ENCODE peak calls at places on chromosomes 5 and 9, in five cellular contexts. K is naive thymus-derived CD8-positive, alpha-beta T cell; J is cerebellar cortex; G is left ventricle myocardium superior; H is right cardiac atrium. M is an unnamed sample.

GRCh38 chr9:81871695-81872094 is 56.5 kb upstream of the SPATA31D4 start:
- DNase-seq in G (no peak), H (no peak), J (no peak), K (no peak), M (no peak)

GRCh38 chr9:137521405-137521985 is 28.7 kb downstream of the PNPLA7 start:
- DNase-seq in G (no peak), H (no peak), J (no peak), K (no peak), M (no peak)

GRCh38 chr5:83817591-83817990 is 96.9 kb upstream of the HAPLN1 start:
- DNase-seq in G (no peak), J (no peak), K (no peak), H (no peak), M (no peak)

GRCh38 chr9:98784855-98785254 is 11.5 kb downstream of the ANKS6 start:
- DNase-seq in K (no peak), H (no peak), J (no peak), G (no peak), M (no peak)

GRCh38 chr5:100584069-100584468 is 48.9 kb downstream of the FAM174A start:
- DNase-seq in J (no peak), H (no peak), G (no peak), K (no peak), M (no peak)

GRCh38 chr9:127755558-127756060 is 20.5 kb upstream of the TOR2A start:
- DNase-seq in G (no peak), J (peak), H (no peak), K (no peak), M (no peak)

GRCh38 chr5:62896121-62896893 is 317.7 kb downstream of the LRRC70 start:
- DNase-seq in H (no peak), K (no peak), J (no peak), G (no peak), M (no peak)

GRCh38 chr5:176773408-176774035 is 36.8 kb upstream of the UNC5A start:
- DNase-seq in K (no peak), G (no peak), J (no peak), H (no peak), M (no peak)

GRCh38 chr5:443239-444151 is 519 bp downstream of the EXOC3 start:
- DNase-seq in H (peak), K (no peak), J (peak), G (peak), M (no peak)

GRCh38 chr9:107161338-107161737 is 121.7 kb upstream of the RAD23B start:
- DNase-seq in J (no peak), H (no peak), K (no peak), G (no peak), M (no peak)

GRCh38 chr5:107887181-107887580 is 216.4 kb upstream of the EFNA5 start:
- DNase-seq in K (no peak), H (no peak), G (no peak), J (no peak), M (no peak)

GRCh38 chr9:90124961-90125360 is 517.7 kb downstream of the DIRAS2 start:
- DNase-seq in K (no peak), G (no peak), J (no peak), H (no peak), M (no peak)

GRCh38 chr5:43649256-43649655 is 46.3 kb downstream of the NNT start:
- DNase-seq in G (no peak), J (no peak), K (no peak), H (no peak), M (no peak)

GRCh38 chr5:177003649-177004048 is 2.9 kb downstream of the UIMC1 start:
- DNase-seq in K (no peak), H (no peak), G (no peak), J (no peak), M (no peak)

GRCh38 chr9:121376214-121376830 is 6.3 kb upstream of the STOM start:
- DNase-seq in K (no peak), G (no peak), J (no peak), H (no peak), M (no peak)

GRCh38 chr5:81779125-81779934 is 28.4 kb upstream of the SSBP2 start:
- DNase-seq in H (peak), J (peak), G (peak), K (peak), M (peak)

GRCh38 chr5:140631831-140632365 is 1.1 kb downstream of the CD14 start:
- DNase-seq in G (no peak), K (peak), H (no peak), J (peak), M (no peak)

GRCh38 chr5:177303925-177304391 is 359 bp downstream of the PRELID1 start:
- DNase-seq in K (no peak), G (no peak), H (peak), J (no peak), M (no peak)

GRCh38 chr5:169280286-169280685 is 20.7 kb downstream of the SLIT3 start:
- DNase-seq in H (peak), J (peak), G (peak), K (no peak), M (no peak)